ENCODE peak calls at places on chromosomes 7 and 10, in eight cellular contexts. B is CD8-positive, alpha-beta memory T cell; N is esophagus muscularis mucosa; W is skeletal muscle cell; I is HCT116; S is NB4; H is MM.1S; Z is left ventricle myocardium inferior. D is an unnamed sample.

GRCh38 chr10:6396652-6397051 is 183.4 kb downstream of the PRKCQ start:
- DNase-seq in S (peak), W (peak), H (no peak), Z (no peak), B (no peak), I (no peak), N (no peak), D (no peak)

GRCh38 chr7:22729180-22729579 is 2.2 kb downstream of the IL6 start:
- DNase-seq in B (no peak), N (no peak), S (no peak), W (no peak), I (no peak), H (no peak), Z (no peak), D (no peak)

GRCh38 chr7:36355490-36355889 is 34.2 kb upstream of the ANLN start:
- DNase-seq in Z (no peak), B (no peak), S (no peak), W (no peak), N (no peak), I (no peak), H (no peak), D (no peak)

GRCh38 chr10:24465899-24466615 is 257.1 kb downstream of the KIAA1217 start:
- DNase-seq in S (peak), N (no peak), Z (no peak), I (peak), W (peak), B (no peak), H (peak), D (peak)

GRCh38 chr10:83037653-83038052 is 1101.7 kb upstream of the GHITM start:
- DNase-seq in I (no peak), Z (no peak), W (no peak), S (peak), B (no peak), N (no peak), H (no peak), D (no peak)

GRCh38 chr7:44286618-44287487 is 38.5 kb downstream of the CAMK2B start:
- DNase-seq in B (no peak), N (no peak), Z (peak), S (peak), I (no peak), W (no peak), H (no peak), D (no peak)

GRCh38 chr7:93562106-93562505 is 12.4 kb downstream of the CALCR start:
- DNase-seq in B (no peak), W (no peak), S (no peak), I (no peak), Z (no peak), N (no peak), H (no peak), D (no peak)

GRCh38 chr10:58101682-58102081 is 166.0 kb downstream of the IPMK start:
- DNase-seq in N (no peak), B (no peak), W (no peak), I (no peak), H (no peak), Z (no peak), S (no peak), D (no peak)

GRCh38 chr7:22784346-22784745 is 38.3 kb downstream of the TOMM7 start:
- DNase-seq in N (no peak), W (no peak), Z (no peak), I (no peak), H (no peak), B (no peak), S (no peak), D (no peak)

GRCh38 chr10:33134011-33134751 is 176.2 kb upstream of the ITGB1 start:
- DNase-seq in N (no peak), Z (no peak), I (peak), W (peak), S (peak), H (no peak), B (peak), D (peak)

GRCh38 chr7:96167424-96167823 is 154.5 kb downstream of the SLC25A13 start:
- DNase-seq in S (no peak), W (no peak), B (no peak), H (no peak), I (no peak), Z (no peak), N (no peak), D (peak)

DNA sequence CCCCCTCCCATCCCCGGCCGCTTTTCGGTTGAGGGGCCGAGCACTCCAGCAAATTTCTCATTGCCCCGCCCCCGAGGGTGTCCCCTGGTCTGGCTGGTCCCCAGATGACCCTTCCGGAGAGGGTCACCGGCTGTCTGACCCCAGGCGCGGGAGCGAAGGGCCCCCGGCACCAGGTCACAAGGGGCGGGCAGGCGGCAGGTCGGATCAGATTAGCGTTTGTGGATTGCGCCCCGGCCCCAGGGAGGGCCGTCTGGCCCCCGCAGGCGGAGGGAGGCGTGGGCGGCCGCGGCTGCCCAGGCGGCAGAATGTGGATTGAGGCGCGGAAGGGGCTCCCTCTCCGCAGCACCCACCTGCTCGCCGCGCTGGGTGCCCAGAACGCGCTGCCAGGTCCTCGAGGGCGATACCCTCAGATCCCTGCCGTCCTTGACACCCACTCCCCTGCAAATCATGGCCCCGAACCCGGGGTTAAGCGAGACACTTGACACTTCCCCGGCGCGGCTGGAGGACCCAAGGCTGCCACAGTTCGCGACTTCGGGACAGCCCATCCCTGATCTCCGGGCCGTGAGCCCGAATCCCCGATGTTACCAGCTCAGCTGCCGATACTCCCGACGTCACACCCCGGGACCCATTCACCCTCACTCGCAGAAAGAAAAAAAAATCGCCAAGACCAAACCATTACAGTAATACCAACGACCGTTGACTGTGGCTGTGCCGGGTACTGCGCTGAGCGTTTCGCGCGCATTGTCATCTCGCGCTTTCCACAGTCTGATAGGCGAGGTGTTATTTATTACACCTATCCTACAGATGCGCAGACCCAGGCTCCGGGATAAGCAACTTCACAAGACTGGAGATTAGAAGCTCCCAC is 953 bp downstream of the NODAL start:
- DNase-seq in S (no peak), W (no peak), B (no peak), Z (no peak), H (no peak), I (no peak), N (no peak), D (no peak)
- H3K4me3 ChIP-seq in S (no peak), W (no peak), B (peak), Z (peak), H (no peak), I (no peak), N (peak), D (no peak)

DNA sequence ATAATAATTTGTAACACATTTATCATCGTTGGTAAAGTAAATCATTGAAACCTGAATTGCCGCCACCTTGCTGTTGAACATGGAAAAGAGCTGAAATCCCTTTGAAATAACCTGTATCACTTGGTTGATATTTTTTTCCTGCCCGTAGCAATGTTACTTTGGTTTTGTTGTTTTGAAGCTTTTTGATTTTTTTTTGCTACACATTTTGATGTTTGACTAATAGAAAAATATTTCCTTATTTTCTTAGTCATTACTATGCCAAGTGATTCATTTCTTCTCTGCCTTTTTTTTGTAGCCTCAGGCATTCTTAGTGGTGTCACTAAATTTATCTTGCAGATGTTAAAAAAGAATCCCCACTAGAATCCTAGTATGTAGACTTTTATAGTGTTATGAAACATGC is 235.1 kb upstream of the MEOX2 start:
- DNase-seq in I (no peak), Z (no peak), N (no peak), H (no peak), W (no peak), B (no peak), S (no peak), D (no peak)
- H3K4me3 ChIP-seq in I (no peak), Z (no peak), N (no peak), H (no peak), W (no peak), B (no peak), S (no peak), D (no peak)

GRCh38 chr10:35208536-35208935 is 81.9 kb downstream of the CREM start:
- DNase-seq in Z (no peak), I (no peak), W (no peak), S (no peak), N (no peak), B (no peak), H (peak), D (no peak)
- H3K4me3 ChIP-seq in Z (no peak), I (no peak), W (no peak), S (no peak), N (no peak), B (no peak), H (no peak), D (no peak)

DNA sequence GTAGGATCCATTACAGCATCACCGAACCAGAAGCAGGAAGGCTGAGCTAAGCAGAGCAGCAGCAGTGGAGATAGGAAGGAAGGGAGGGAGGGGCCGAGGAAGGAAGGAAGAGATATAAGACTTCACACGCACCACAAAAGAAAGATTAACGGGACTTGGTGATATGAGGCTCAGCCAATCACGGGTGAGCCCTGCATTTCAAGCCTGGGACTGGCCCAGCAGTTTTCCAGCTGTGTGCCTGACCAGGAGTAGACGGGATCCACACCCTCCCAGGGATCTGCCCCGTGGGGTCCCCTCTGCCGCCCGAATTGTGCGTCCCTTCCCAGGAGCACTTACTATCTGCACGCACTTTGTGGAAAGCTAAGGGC is 16.2 kb downstream of the ATG9B start:
- DNase-seq in I (no peak), N (no peak), B (peak), S (no peak), Z (no peak), H (peak), W (no peak), D (no peak)
- H3K4me3 ChIP-seq in I (peak), N (peak), B (peak), S (no peak), Z (peak), H (peak), W (no peak), D (peak)

GRCh38 chr10:46267132-46267985 is 19.4 kb upstream of the ANTXRL start:
- DNase-seq in W (no peak), N (no peak), Z (no peak), B (no peak), H (no peak), I (no peak), S (no peak), D (no peak)
- H3K4me3 ChIP-seq in W (no peak), N (no peak), Z (no peak), B (peak), H (no peak), I (no peak), S (no peak), D (no peak)

GRCh38 chr10:110221044-110221720 is 13.8 kb downstream of the MXI1 start:
- DNase-seq in N (peak), H (no peak), W (no peak), B (no peak), S (no peak), Z (no peak), I (no peak), D (no peak)
- H3K4me3 ChIP-seq in N (peak), H (peak), W (peak), B (peak), S (peak), Z (peak), I (peak), D (peak)

GRCh38 chr10:44960482-44961230 is 1.1 kb downstream of the RASSF4 start:
- DNase-seq in H (peak), Z (no peak), N (no peak), S (peak), I (no peak), W (no peak), B (no peak), D (no peak)
- H3K4me3 ChIP-seq in H (peak), Z (peak), N (peak), S (peak), I (no peak), W (peak), B (peak), D (peak)

GRCh38 chr7:107971613-107972012 is 31.3 kb downstream of the LAMB1 start:
- DNase-seq in I (no peak), H (no peak), Z (peak), N (no peak), S (peak), W (peak), B (no peak), D (no peak)
- H3K4me3 ChIP-seq in I (no peak), H (no peak), Z (no peak), N (no peak), S (no peak), W (no peak), B (no peak), D (no peak)

DNA sequence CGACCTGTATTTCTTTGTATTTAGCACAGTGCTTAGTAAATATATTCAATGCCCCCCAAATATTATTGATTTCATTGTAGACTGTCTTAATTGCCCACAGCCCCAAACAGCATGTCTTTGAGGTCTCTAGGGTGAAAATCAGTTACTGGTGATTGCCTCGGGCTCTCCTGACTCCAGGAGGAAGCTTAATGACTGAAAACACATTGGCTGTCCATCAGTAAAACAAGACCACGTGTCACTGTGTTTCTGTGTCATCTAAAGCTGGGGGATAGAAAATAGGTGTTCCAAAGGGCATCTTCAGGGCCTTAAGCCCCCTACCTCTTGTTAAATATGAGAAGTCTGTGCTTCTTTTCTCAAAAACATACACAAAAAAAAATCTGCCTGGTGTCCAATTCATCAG is 67.9 kb downstream of the CACNA2D1 start:
- DNase-seq in B (no peak), Z (no peak), W (no peak), I (no peak), S (no peak), H (no peak), N (no peak), D (no peak)
- H3K4me3 ChIP-seq in B (no peak), Z (no peak), W (no peak), I (no peak), S (no peak), H (no peak), N (no peak), D (no peak)

GRCh38 chr10:129972966-129973673 is 9.0 kb upstream of the EBF3 start:
- DNase-seq in I (no peak), W (no peak), N (no peak), H (no peak), Z (no peak), B (no peak), S (no peak), D (no peak)
- H3K4me3 ChIP-seq in I (no peak), W (no peak), N (peak), H (no peak), Z (peak), B (no peak), S (no peak), D (no peak)

D was measured in epithelial cell of proximal tubule.